ENCODE peak calls at places on chromosomes 3 and 15, in seven cellular contexts. N is right lobe of liver, E is breast epithelium, S is spleen, K is body of pancreas, I is IMR-90, H is ovary. Z is an unnamed sample.

GRCh38 chr3:14988988-14989394 is 41.6 kb downstream of the NR2C2 start:
- DNase-seq in N (no peak), E (no peak), S (no peak), K (no peak), I (no peak), H (no peak), Z (peak; percentile 35)

GRCh38 chr3:112848196-112848595 is 1.5 kb upstream of the CD200R1L start:
- DNase-seq in N (no peak), E (no peak), S (no peak), K (no peak), I (no peak), H (no peak), Z (no peak)

GRCh38 chr3:28320981-28321380 is 27.5 kb upstream of the ZCWPW2 start:
- DNase-seq in N (no peak), E (no peak), S (no peak), K (no peak), I (no peak), H (no peak), Z (no peak)

GRCh38 chr3:109607897-109608296 is 270.6 kb upstream of the DPPA4 start:
- DNase-seq in N (no peak), E (no peak), S (no peak), K (no peak), I (no peak), H (no peak), Z (no peak)

GRCh38 chr15:90101969-90102890 is at the start of gene IDH2:
- DNase-seq in N (peak; percentile 88), E (peak; percentile 59), S (peak; percentile 96), K (peak; percentile 89), I (peak; percentile 79), H (peak; percentile 85), Z (peak; percentile 90)

GRCh38 chr3:73572371-73572770 is 52.4 kb downstream of the PDZRN3 start:
- DNase-seq in N (no peak), E (no peak), S (no peak), K (no peak), I (no peak), H (no peak), Z (no peak)

GRCh38 chr3:14513566-14514322 is 26.4 kb downstream of the GRIP2 start:
- DNase-seq in N (peak; percentile 39), E (no peak), S (peak; percentile 57), K (no peak), I (no peak), H (peak; percentile 9), Z (no peak)

GRCh38 chr3:105958237-105959000 is 89.6 kb upstream of the CBLB start:
- DNase-seq in N (no peak), E (no peak), S (no peak), K (no peak), I (no peak), H (no peak), Z (no peak)

GRCh38 chr15:90336705-90337141 is 15.4 kb upstream of the ZNF774 start:
- DNase-seq in N (no peak), E (no peak), S (peak; percentile 77), K (no peak), I (peak; percentile 85), H (no peak), Z (peak; percentile 97)

GRCh38 chr3:132660745-132661067 is 577 bp downstream of the UBA5 start:
- DNase-seq in N (no peak), E (no peak), S (no peak), K (no peak), I (peak; percentile 28), H (no peak), Z (no peak)

GRCh38 chr3:66885326-66886000 is 112.6 kb upstream of the KBTBD8 start:
- DNase-seq in N (no peak), E (no peak), S (no peak), K (peak; percentile 33), I (peak; percentile 11), H (no peak), Z (no peak)

GRCh38 chr3:180870008-180870733 is 42.3 kb upstream of the FXR1 start:
- DNase-seq in N (no peak), E (no peak), S (no peak), K (peak; percentile 29), I (no peak), H (peak; percentile 74), Z (no peak)

GRCh38 chr3:36305929-36306520 is 74.3 kb upstream of the STAC start:
- DNase-seq in N (no peak), E (no peak), S (no peak), K (no peak), I (no peak), H (no peak), Z (no peak)

GRCh38 chr3:15339786-15340215 is 7.4 kb upstream of the SH3BP5 start:
- DNase-seq in N (no peak), E (no peak), S (no peak), K (no peak), I (peak; percentile 75), H (no peak), Z (peak; percentile 50)

GRCh38 chr15:83092309-83092976 is 15.0 kb upstream of the TM6SF1 start:
- DNase-seq in N (no peak), E (no peak), S (no peak), K (no peak), I (peak; percentile 77), H (no peak), Z (peak; percentile 61)

GRCh38 chr3:165446555-165446954 is 250.4 kb upstream of the SLITRK3 start:
- DNase-seq in N (no peak), E (no peak), S (no peak), K (no peak), I (no peak), H (no peak), Z (no peak)

GRCh38 chr3:11610044-11610671 is 33.6 kb downstream of the VGLL4 start:
- DNase-seq in N (no peak), E (no peak), S (no peak), K (no peak), I (peak; percentile 65), H (peak; percentile 57), Z (no peak)

GRCh38 chr15:50390549-50391264 is 33.5 kb upstream of the USP8 start:
- DNase-seq in N (no peak), E (no peak), S (no peak), K (no peak), I (no peak), H (no peak), Z (peak; percentile 58)

GRCh38 chr3:17006143-17006839 is 121.5 kb downstream of the PLCL2 start:
- DNase-seq in N (no peak), E (no peak), S (no peak), K (no peak), I (no peak), H (no peak), Z (no peak)

GRCh38 chr3:189186093-189186492 is 14.3 kb downstream of the TPRG1 start:
- DNase-seq in N (no peak), E (no peak), S (no peak), K (peak; percentile 38), I (peak; percentile 15), H (no peak), Z (no peak)

GRCh38 chr3:148075829-148076716 is 621.6 kb upstream of the AGTR1 start:
- DNase-seq in N (no peak), E (no peak), S (no peak), K (no peak), I (peak; percentile 59), H (no peak), Z (peak; percentile 7)

GRCh38 chr3:146605106-146605505 is at the start of gene PLSCR5:
- DNase-seq in N (no peak), E (no peak), S (no peak), K (no peak), I (no peak), H (no peak), Z (no peak)
- H3K4me3 ChIP-seq in N (no peak within 1 kb of the TSS), E (no peak within 1 kb of the TSS), S (no peak within 1 kb of the TSS), K (no peak within 1 kb of the TSS), I (no peak within 1 kb of the TSS), H (no peak within 1 kb of the TSS), Z (no peak within 1 kb of the TSS)

DNA sequence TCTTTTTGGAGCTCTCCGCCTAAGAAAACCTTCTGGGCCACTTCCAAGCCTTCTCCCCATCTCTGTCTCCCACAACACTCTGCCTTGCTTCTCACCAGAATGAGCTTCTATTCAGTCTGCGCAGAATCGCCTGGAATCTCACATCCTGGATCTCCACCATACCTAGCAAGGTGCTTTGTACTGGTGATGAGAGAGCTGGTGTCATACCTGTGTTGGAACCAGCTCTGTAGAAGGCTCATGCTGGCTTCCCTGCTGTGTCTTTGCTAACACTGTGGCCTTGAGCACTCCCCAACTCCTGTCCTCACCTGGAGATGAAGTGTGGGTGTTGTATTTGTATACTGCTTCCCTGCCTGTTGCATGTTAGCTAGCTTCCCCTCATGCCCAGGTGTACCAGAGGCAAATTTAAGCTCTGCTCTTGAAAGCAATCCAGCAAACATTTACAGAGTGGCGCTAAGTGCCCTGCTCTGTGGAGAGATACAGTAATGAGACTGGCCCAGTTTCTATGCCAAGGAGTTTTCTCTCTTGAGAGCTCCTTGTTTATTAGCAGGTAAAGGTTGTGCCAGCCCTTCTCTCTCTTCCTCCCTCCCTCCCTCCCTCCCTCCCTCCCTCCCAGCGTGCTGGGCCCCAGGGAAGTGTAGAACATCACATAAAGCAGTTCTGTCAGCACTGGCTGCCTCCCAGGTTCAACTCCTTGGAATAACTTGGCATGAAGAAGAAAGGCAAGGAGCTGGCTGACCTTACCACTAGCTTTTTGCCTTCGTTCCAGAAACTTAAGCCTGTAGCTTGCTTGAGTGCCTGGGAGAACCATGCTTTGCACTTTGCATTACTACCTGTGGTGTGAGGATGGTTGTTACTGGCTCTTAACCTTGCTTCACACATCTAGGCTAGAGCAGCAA is 54.9 kb downstream of the TRIM71 start:
- DNase-seq in N (no peak), E (peak; percentile 79), S (no peak), K (peak; percentile 30), I (no peak), H (peak; percentile 66), Z (no peak)
- TF ChIP-seq POLR2A in N (no peak), E (no peak), S (no peak), K (no peak), I (no peak), H (no peak), Z (no peak)

DNA sequence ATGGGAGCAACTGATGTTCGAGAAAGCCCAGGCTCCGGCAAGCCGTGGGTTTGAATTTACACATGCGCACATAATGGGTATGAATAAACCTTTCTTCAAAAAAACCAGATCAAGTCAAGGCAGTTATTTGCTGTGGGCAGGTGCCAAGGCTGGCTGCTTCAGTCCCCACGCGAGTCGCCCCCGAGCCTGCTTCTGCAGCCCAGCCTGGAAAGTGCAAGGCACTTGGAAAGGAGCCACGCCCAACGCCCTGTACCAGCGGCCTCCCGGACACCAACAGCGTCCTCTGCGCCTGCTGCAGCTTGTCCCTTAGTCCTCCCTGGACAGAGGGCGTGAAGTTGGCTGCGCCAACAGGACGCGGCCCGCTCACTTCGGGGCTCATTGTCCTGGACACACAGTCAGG is 68.9 kb downstream of the KLF15 start:
- DNase-seq in N (peak; percentile 60), E (peak; percentile 40), S (no peak), K (peak; percentile 83), I (no peak), H (no peak), Z (no peak)
- H3K4me3 ChIP-seq in N (no peak overlapping the region), E (no peak overlapping the region), S (no peak overlapping the region), K (no peak overlapping the region), I (no peak overlapping the region), H (no peak overlapping the region), Z (no peak overlapping the region)

GRCh38 chr3:138608322-138609214 is at the start of gene FAIM:
- DNase-seq in N (peak; percentile 73), E (peak; percentile 41), S (peak; percentile 94), K (peak; percentile 81), I (peak; percentile 62), H (peak; percentile 81), Z (peak; percentile 86)
- TF ChIP-seq POLR2A in N (peak; percentile 51), E (no peak), S (no peak), K (peak; percentile 84), I (peak; percentile 51), H (peak; percentile 22), Z (peak; percentile 55)

GRCh38 chr3:187726564-187726963 is 18.7 kb downstream of the BCL6 start:
- DNase-seq in N (no peak), E (no peak), S (no peak), K (no peak), I (no peak), H (no peak), Z (no peak)
- H3K4me3 ChIP-seq in N (no peak overlapping the region), E (no peak overlapping the region), S (no peak overlapping the region), K (no peak overlapping the region), I (no peak overlapping the region), H (no peak overlapping the region), Z (no peak overlapping the region)

GRCh38 chr3:41742127-41742526 is 219.8 kb downstream of the ULK4 start:
- DNase-seq in N (no peak), E (no peak), S (no peak), K (no peak), I (no peak), H (no peak), Z (no peak)
- TF ChIP-seq POLR2A in N (no peak), E (no peak), S (no peak), K (no peak), I (no peak), H (no peak), Z (no peak)

Z was measured in NB4.